ENCODE peak calls at places on chromosome 12, in six cellular contexts. One of them, this sample, is unnamed.

GRCh38 chr12:125129592-125130255 is 64.5 kb downstream of the AACS start:
- DNase-seq in fibroblast of lung: no peak
- DNase-seq in Peyer's patch: no peak
- DNase-seq in PC-3: no peak
- DNase-seq in AG09309: no peak
- DNase-seq in CD4-positive, CD25-positive, alpha-beta regulatory T cell: no peak
- DNase-seq in this sample: no peak

GRCh38 chr12:79121486-79121885 is 256.9 kb downstream of the SYT1 start:
- DNase-seq in fibroblast of lung: no peak
- DNase-seq in Peyer's patch: no peak
- DNase-seq in PC-3: peak
- DNase-seq in AG09309: no peak
- DNase-seq in CD4-positive, CD25-positive, alpha-beta regulatory T cell: no peak
- DNase-seq in this sample: peak

GRCh38 chr12:104888892-104889291 is 69.2 kb downstream of the SLC41A2 start:
- DNase-seq in fibroblast of lung: no peak
- DNase-seq in Peyer's patch: no peak
- DNase-seq in PC-3: no peak
- DNase-seq in AG09309: no peak
- DNase-seq in CD4-positive, CD25-positive, alpha-beta regulatory T cell: no peak
- DNase-seq in this sample: no peak

GRCh38 chr12:43836455-43836989 is 641 bp downstream of the TMEM117 start:
- DNase-seq in fibroblast of lung: peak
- DNase-seq in Peyer's patch: no peak
- DNase-seq in PC-3: peak
- DNase-seq in AG09309: no peak
- DNase-seq in CD4-positive, CD25-positive, alpha-beta regulatory T cell: no peak
- DNase-seq in this sample: peak

GRCh38 chr12:51868821-51869489 is 18.9 kb upstream of the ANKRD33 start:
- DNase-seq in fibroblast of lung: no peak
- DNase-seq in Peyer's patch: no peak
- DNase-seq in PC-3: no peak
- DNase-seq in AG09309: no peak
- DNase-seq in CD4-positive, CD25-positive, alpha-beta regulatory T cell: no peak
- DNase-seq in this sample: no peak

GRCh38 chr12:94644141-94644575 is 6.2 kb downstream of the TMCC3 start:
- DNase-seq in fibroblast of lung: peak
- DNase-seq in Peyer's patch: peak
- DNase-seq in PC-3: peak
- DNase-seq in AG09309: no peak
- DNase-seq in CD4-positive, CD25-positive, alpha-beta regulatory T cell: no peak
- DNase-seq in this sample: peak

GRCh38 chr12:113474635-113475436 is 3.2 kb upstream of the LHX5 start:
- DNase-seq in fibroblast of lung: no peak
- DNase-seq in Peyer's patch: no peak
- DNase-seq in PC-3: no peak
- DNase-seq in AG09309: no peak
- DNase-seq in CD4-positive, CD25-positive, alpha-beta regulatory T cell: no peak
- DNase-seq in this sample: no peak

GRCh38 chr12:52976574-52977071 is 27.7 kb downstream of the KRT18 start:
- DNase-seq in fibroblast of lung: peak
- DNase-seq in Peyer's patch: no peak
- DNase-seq in PC-3: no peak
- DNase-seq in AG09309: peak
- DNase-seq in CD4-positive, CD25-positive, alpha-beta regulatory T cell: no peak
- DNase-seq in this sample: no peak

GRCh38 chr12:70842136-70842535 is 78.4 kb downstream of the PTPRR start:
- DNase-seq in fibroblast of lung: no peak
- DNase-seq in Peyer's patch: no peak
- DNase-seq in PC-3: peak
- DNase-seq in AG09309: no peak
- DNase-seq in CD4-positive, CD25-positive, alpha-beta regulatory T cell: no peak
- DNase-seq in this sample: no peak

GRCh38 chr12:108399514-108399913 is 60.4 kb upstream of the CMKLR1 start:
- DNase-seq in fibroblast of lung: no peak
- DNase-seq in Peyer's patch: no peak
- DNase-seq in PC-3: no peak
- DNase-seq in AG09309: no peak
- DNase-seq in CD4-positive, CD25-positive, alpha-beta regulatory T cell: no peak
- DNase-seq in this sample: no peak

GRCh38 chr12:120642806-120643205 is 2.4 kb downstream of the CABP1 start:
- DNase-seq in fibroblast of lung: no peak
- DNase-seq in Peyer's patch: no peak
- DNase-seq in PC-3: no peak
- DNase-seq in AG09309: no peak
- DNase-seq in CD4-positive, CD25-positive, alpha-beta regulatory T cell: no peak
- DNase-seq in this sample: no peak

GRCh38 chr12:57069522-57069921 is 9.1 kb downstream of the NEMP1 start:
- DNase-seq in fibroblast of lung: peak
- DNase-seq in Peyer's patch: peak
- DNase-seq in PC-3: peak
- DNase-seq in AG09309: peak
- DNase-seq in CD4-positive, CD25-positive, alpha-beta regulatory T cell: peak
- DNase-seq in this sample: peak

GRCh38 chr12:6843118-6843902 is 2.6 kb downstream of the GNB3 start:
- DNase-seq in fibroblast of lung: no peak
- DNase-seq in Peyer's patch: no peak
- DNase-seq in PC-3: peak
- DNase-seq in AG09309: no peak
- DNase-seq in CD4-positive, CD25-positive, alpha-beta regulatory T cell: no peak
- DNase-seq in this sample: no peak

GRCh38 chr12:65673732-65674131 is 150.6 kb upstream of the HMGA2 start:
- DNase-seq in fibroblast of lung: peak
- DNase-seq in Peyer's patch: no peak
- DNase-seq in PC-3: peak
- DNase-seq in AG09309: no peak
- DNase-seq in CD4-positive, CD25-positive, alpha-beta regulatory T cell: no peak
- DNase-seq in this sample: no peak

GRCh38 chr12:2268478-2269286 is 215.9 kb downstream of the CACNA1C start:
- DNase-seq in fibroblast of lung: peak
- DNase-seq in Peyer's patch: no peak
- DNase-seq in PC-3: no peak
- DNase-seq in AG09309: peak
- DNase-seq in CD4-positive, CD25-positive, alpha-beta regulatory T cell: no peak
- DNase-seq in this sample: no peak

GRCh38 chr12:11651785-11652184 is 2.3 kb downstream of the ETV6 start:
- DNase-seq in fibroblast of lung: peak
- DNase-seq in Peyer's patch: no peak
- DNase-seq in PC-3: peak
- DNase-seq in AG09309: no peak
- DNase-seq in CD4-positive, CD25-positive, alpha-beta regulatory T cell: no peak
- DNase-seq in this sample: peak

GRCh38 chr12:3897400-3897910 is 24.3 kb upstream of the PARP11 start:
- DNase-seq in fibroblast of lung: no peak
- DNase-seq in Peyer's patch: no peak
- DNase-seq in PC-3: no peak
- DNase-seq in AG09309: no peak
- DNase-seq in CD4-positive, CD25-positive, alpha-beta regulatory T cell: no peak
- DNase-seq in this sample: no peak

DNA sequence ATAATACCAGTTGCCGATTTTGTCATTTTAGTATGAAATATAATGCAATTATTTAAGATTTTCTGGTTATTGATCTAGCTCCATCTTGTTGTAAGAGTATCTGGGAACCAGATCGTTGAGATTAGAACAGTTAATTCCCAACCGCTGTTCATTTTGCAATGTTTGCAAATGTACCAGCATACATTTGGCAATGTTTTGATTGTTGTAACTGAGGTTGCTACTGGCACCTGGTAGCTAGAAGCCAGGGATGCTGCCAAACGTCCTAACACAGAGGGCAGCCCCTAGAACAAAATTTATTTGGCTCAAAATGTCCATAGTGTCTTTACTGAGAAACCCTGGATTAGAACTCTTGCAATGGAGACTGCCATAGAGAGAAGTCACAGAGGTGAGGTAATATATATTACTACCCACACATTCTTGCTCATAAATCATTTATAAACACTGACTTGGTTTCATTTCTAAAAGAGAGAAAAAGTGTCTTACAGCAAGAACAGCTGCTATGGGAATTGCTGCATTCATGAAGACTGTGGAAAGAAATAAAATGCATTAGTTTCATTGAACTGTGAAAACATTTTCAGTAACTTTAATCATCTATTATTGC is 46.3 kb downstream of the ABCC9 start:
- DNase-seq in fibroblast of lung: no peak
- DNase-seq in Peyer's patch: no peak
- DNase-seq in PC-3: no peak
- DNase-seq in AG09309: no peak
- DNase-seq in CD4-positive, CD25-positive, alpha-beta regulatory T cell: no peak
- DNase-seq in this sample: no peak
- H3K4me3 ChIP-seq in fibroblast of lung: no peak
- H3K4me3 ChIP-seq in Peyer's patch: no peak
- H3K4me3 ChIP-seq in PC-3: no peak
- H3K4me3 ChIP-seq in AG09309: no peak
- H3K4me3 ChIP-seq in CD4-positive, CD25-positive, alpha-beta regulatory T cell: no peak
- H3K4me3 ChIP-seq in this sample: no peak

DNA sequence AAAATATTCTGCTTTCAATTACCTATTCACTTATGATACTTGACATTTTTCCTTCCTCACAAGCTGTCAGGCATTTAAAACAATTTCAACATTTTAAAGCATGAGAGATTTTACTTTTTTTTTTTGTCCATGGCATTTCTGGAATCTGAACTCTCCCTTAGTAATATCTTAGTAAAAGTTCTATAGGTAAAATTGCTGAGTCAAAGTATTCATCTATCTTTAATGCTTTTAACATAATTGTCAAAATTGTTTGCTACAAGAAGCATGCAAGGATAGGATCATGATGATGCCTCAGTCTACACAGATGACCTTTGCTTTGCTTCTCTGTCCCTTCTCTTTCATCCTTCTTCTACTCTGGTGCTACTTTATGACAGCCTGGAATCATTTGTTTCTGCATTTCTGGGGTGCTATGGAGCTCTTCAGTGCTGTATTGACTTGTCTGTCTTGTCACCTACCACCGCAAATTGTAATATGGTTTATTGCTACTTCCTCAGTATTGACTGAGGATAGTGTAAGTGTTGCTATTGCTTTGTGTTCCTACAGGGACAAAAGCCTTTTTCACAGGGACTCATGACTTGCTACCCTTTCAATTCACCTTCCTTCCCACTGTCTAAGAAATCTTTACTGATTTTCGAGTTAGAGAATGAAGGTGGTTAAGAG is 589.8 kb upstream of the ATP2B1 start:
- DNase-seq in fibroblast of lung: no peak
- DNase-seq in Peyer's patch: no peak
- DNase-seq in PC-3: no peak
- DNase-seq in AG09309: no peak
- DNase-seq in CD4-positive, CD25-positive, alpha-beta regulatory T cell: no peak
- DNase-seq in this sample: no peak
- H3K4me3 ChIP-seq in fibroblast of lung: no peak
- H3K4me3 ChIP-seq in Peyer's patch: no peak
- H3K4me3 ChIP-seq in PC-3: no peak
- H3K4me3 ChIP-seq in AG09309: no peak
- H3K4me3 ChIP-seq in CD4-positive, CD25-positive, alpha-beta regulatory T cell: peak
- H3K4me3 ChIP-seq in this sample: no peak

DNA sequence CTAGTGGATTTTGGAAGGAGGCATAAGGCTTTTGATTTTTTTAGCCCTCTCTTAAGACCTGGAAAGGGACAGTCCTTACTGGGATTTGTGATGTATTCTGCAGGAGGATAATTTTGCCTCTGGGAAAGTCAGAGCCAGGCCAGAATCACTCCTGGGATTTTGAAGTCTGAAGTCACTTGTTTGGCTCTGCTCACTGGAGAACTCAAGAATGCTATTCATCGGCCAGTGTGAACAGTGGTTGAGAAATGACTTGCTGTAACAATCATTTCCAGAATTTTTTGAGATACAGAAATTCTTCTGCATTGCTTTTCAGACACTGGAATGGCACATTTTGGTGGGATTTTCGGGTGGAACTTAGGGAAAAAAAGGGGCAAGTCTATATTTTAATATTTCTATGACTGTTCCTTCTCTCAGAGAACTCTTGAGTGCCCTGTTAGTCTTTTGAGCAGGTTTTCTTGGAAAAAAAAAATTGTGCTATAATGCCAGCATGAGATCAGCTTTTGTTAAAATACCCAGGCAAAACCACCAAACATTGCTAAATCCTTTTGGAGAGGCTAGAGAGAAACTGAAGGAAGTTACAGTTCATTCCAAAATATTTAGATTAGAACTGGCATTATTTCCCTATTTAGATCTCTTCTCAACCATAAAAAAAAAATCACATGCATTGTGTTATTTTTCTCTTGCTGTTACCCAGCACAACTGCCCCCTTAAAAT is 26.1 kb upstream of the BHLHE41 start:
- DNase-seq in fibroblast of lung: peak
- DNase-seq in Peyer's patch: no peak
- DNase-seq in PC-3: no peak
- DNase-seq in AG09309: peak
- DNase-seq in CD4-positive, CD25-positive, alpha-beta regulatory T cell: no peak
- DNase-seq in this sample: no peak
- H3K4me3 ChIP-seq in fibroblast of lung: no peak
- H3K4me3 ChIP-seq in Peyer's patch: no peak
- H3K4me3 ChIP-seq in PC-3: no peak
- H3K4me3 ChIP-seq in AG09309: no peak
- H3K4me3 ChIP-seq in CD4-positive, CD25-positive, alpha-beta regulatory T cell: no peak
- H3K4me3 ChIP-seq in this sample: no peak

GRCh38 chr12:836952-837351 is 84.6 kb downstream of the WNK1 start:
- DNase-seq in fibroblast of lung: no peak
- DNase-seq in Peyer's patch: no peak
- DNase-seq in PC-3: no peak
- DNase-seq in AG09309: no peak
- DNase-seq in CD4-positive, CD25-positive, alpha-beta regulatory T cell: no peak
- DNase-seq in this sample: no peak
- H3K4me3 ChIP-seq in fibroblast of lung: no peak
- H3K4me3 ChIP-seq in Peyer's patch: no peak
- H3K4me3 ChIP-seq in PC-3: no peak
- H3K4me3 ChIP-seq in AG09309: no peak
- H3K4me3 ChIP-seq in CD4-positive, CD25-positive, alpha-beta regulatory T cell: no peak
- H3K4me3 ChIP-seq in this sample: no peak

GRCh38 chr12:101862245-101862644 is 15.1 kb upstream of the DRAM1 start:
- DNase-seq in fibroblast of lung: peak
- DNase-seq in Peyer's patch: no peak
- DNase-seq in PC-3: no peak
- DNase-seq in AG09309: no peak
- DNase-seq in CD4-positive, CD25-positive, alpha-beta regulatory T cell: no peak
- DNase-seq in this sample: no peak

GRCh38 chr12:101859664-101860607 is 17.4 kb upstream of the DRAM1 start:
- DNase-seq in fibroblast of lung: peak
- DNase-seq in Peyer's patch: no peak
- DNase-seq in PC-3: no peak
- DNase-seq in AG09309: no peak
- DNase-seq in CD4-positive, CD25-positive, alpha-beta regulatory T cell: no peak
- DNase-seq in this sample: peak

GRCh38 chr12:101866615-101867373 is 10.6 kb upstream of the DRAM1 start:
- DNase-seq in fibroblast of lung: no peak
- DNase-seq in Peyer's patch: no peak
- DNase-seq in PC-3: no peak
- DNase-seq in AG09309: no peak
- DNase-seq in CD4-positive, CD25-positive, alpha-beta regulatory T cell: no peak
- DNase-seq in this sample: no peak

DNA sequence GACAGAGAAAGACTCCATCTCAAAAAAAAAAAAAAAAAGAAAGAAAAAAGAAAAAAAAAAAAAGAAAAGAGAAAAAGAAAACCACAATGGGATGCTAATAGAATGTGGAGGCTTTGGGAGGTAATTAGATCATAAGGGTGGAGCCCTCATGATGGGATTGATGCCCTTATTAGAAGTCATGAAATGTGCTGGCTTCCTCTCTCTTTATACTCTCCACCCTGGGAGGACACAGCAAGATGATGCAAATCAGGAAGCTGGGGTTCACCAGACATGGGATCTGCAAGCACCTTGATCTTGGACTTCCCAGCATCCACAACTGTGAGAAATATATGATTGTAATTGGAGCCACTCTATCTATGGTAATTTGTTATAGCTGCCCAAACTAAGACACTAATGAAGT is 13.4 kb upstream of the DRAM1 start:
- DNase-seq in fibroblast of lung: no peak
- DNase-seq in Peyer's patch: no peak
- DNase-seq in PC-3: no peak
- DNase-seq in AG09309: no peak
- DNase-seq in CD4-positive, CD25-positive, alpha-beta regulatory T cell: no peak
- DNase-seq in this sample: no peak
- H3K4me3 ChIP-seq in fibroblast of lung: no peak
- H3K4me3 ChIP-seq in Peyer's patch: no peak
- H3K4me3 ChIP-seq in PC-3: no peak
- H3K4me3 ChIP-seq in AG09309: no peak
- H3K4me3 ChIP-seq in CD4-positive, CD25-positive, alpha-beta regulatory T cell: no peak
- H3K4me3 ChIP-seq in this sample: no peak